ENCODE peak calls at places on chromosome 4, in four cellular contexts. E is astrocyte of the spinal cord; W is CD8-positive, alpha-beta T cell; I is EL. U is an unnamed sample.

GRCh38 chr4:146545102-146545501 is 23.4 kb upstream of the SLC10A7 start:
- DNase-seq in E (peak), I (peak), W (no peak), U (peak)

GRCh38 chr4:166169111-166169510 is 296.1 kb downstream of the TLL1 start:
- DNase-seq in I (peak), E (no peak), W (no peak), U (no peak)

GRCh38 chr4:6914448-6914847 is 4.8 kb downstream of the TBC1D14 start:
- DNase-seq in W (no peak), E (no peak), I (peak), U (no peak)

GRCh38 chr4:2352729-2353221 is 65.7 kb downstream of the ZFYVE28 start:
- DNase-seq in I (no peak), W (no peak), E (no peak), U (no peak)

GRCh38 chr4:15677507-15677988 is 4.1 kb upstream of the FAM200B start:
- DNase-seq in E (peak), I (peak), W (no peak), U (peak)

GRCh38 chr4:53450773-53451172 is 73.3 kb downstream of the FIP1L1 start:
- DNase-seq in W (no peak), I (peak), E (no peak), U (peak)

GRCh38 chr4:78058591-78059523 is 1.7 kb downstream of the FRAS1 start:
- DNase-seq in W (peak), I (peak), E (peak), U (no peak)

GRCh38 chr4:133156096-133156495 is 7.0 kb downstream of the PCDH10 start:
- DNase-seq in W (no peak), I (no peak), E (peak), U (no peak)

GRCh38 chr4:15042529-15043167 is 40.4 kb downstream of the CPEB2 start:
- DNase-seq in E (no peak), I (peak), W (no peak), U (no peak)

GRCh38 chr4:94076498-94076897 is 131.2 kb upstream of the SMARCAD1 start:
- DNase-seq in E (no peak), I (no peak), W (no peak), U (no peak)

GRCh38 chr4:59712474-59712873 is 1487.7 kb upstream of the ADGRL3 start:
- DNase-seq in W (no peak), I (no peak), E (no peak), U (no peak)

GRCh38 chr4:127049506-127049905 is 583.3 kb upstream of the INTU start:
- DNase-seq in I (no peak), W (no peak), E (no peak), U (peak)

GRCh38 chr4:1365271-1366178 is 18.5 kb downstream of the UVSSA start:
- DNase-seq in W (no peak), I (no peak), E (no peak), U (no peak)

GRCh38 chr4:41718907-41719306 is 29.6 kb downstream of the PHOX2B start:
- DNase-seq in I (peak), E (peak), W (no peak), U (peak)

GRCh38 chr4:27049101-27049829 is 188.6 kb downstream of the STIM2 start:
- DNase-seq in W (no peak), I (no peak), E (no peak), U (no peak)

GRCh38 chr4:17068396-17068795 is 170.0 kb upstream of the LDB2 start:
- DNase-seq in I (no peak), E (no peak), W (no peak), U (peak)